ENCODE peak calls at places on chromosome 13, in eight cellular contexts. S is BJ; J is activated CD4-positive, alpha-beta T cell treated with anti-CD3 and anti-CD28 coated beads for 24 hours; T is CD4-positive, CD25-positive, alpha-beta regulatory T cell; V is stimulated activated CD4-positive, alpha-beta T cell treated with anti-CD3 and anti-CD28 coated beads, Interleukin-4, amount 100 ng/mL, for 4 hours; B is OCI-M1; I is AG04449; O is NCI-H1436. Y is an unnamed sample.

GRCh38 chr13:47484564-47484963 is 516.5 kb downstream of the SUCLA2 start:
- DNase-seq in B (no peak), V (no peak), S (no peak), I (peak; percentile 67), T (no peak), O (no peak), J (no peak), Y (no peak)

GRCh38 chr13:37870895-37871550 is 1.5 kb upstream of the TRPC4 start:
- DNase-seq in V (no peak), J (no peak), B (no peak), I (no peak), T (no peak), O (no peak), S (peak; percentile 38), Y (no peak)

GRCh38 chr13:48126944-48127814 is 32.3 kb upstream of the MED4 start:
- DNase-seq in I (peak; percentile 14), J (no peak), B (peak; percentile 86), T (peak; percentile 21), V (peak; percentile 6), S (peak; percentile 14), O (peak; percentile 1), Y (peak; percentile 83)

GRCh38 chr13:72643339-72643989 is 84.0 kb downstream of the MZT1 start:
- DNase-seq in T (peak; percentile 4), S (no peak), B (peak; percentile 80), V (peak; percentile 49), I (no peak), O (peak; percentile 11), J (peak; percentile 52), Y (peak; percentile 39)

GRCh38 chr13:65656740-65657329 is 1573.3 kb downstream of the PCDH9 start:
- DNase-seq in B (peak; percentile 50), I (no peak), S (no peak), O (no peak), V (no peak), J (no peak), T (no peak), Y (no peak)

GRCh38 chr13:111217661-111218060 is 102.6 kb downstream of the ARHGEF7 start:
- DNase-seq in B (no peak), V (no peak), J (no peak), S (no peak), I (no peak), T (no peak), O (no peak), Y (no peak)

GRCh38 chr13:114261328-114261965 is 20.0 kb upstream of the UPF3A start:
- DNase-seq in J (no peak), O (no peak), V (no peak), S (no peak), I (no peak), B (no peak), T (no peak), Y (no peak)

GRCh38 chr13:43245374-43245964 is 222.1 kb downstream of the DNAJC15 start:
- DNase-seq in V (no peak), J (no peak), T (no peak), O (no peak), S (peak; percentile 68), I (peak; percentile 78), B (no peak), Y (no peak)

GRCh38 chr13:31556376-31556775 is 182.9 kb upstream of the RXFP2 start:
- DNase-seq in T (no peak), S (peak; percentile 47), O (no peak), V (no peak), B (no peak), J (no peak), I (peak; percentile 52), Y (no peak)

GRCh38 chr13:101714195-101714594 is 261.7 kb downstream of the ITGBL1 start:
- DNase-seq in J (no peak), I (no peak), O (no peak), V (no peak), B (no peak), S (no peak), T (no peak), Y (no peak)

Y was measured in KBM-7.